ENCODE peak calls at places on chromosome 15, in five cellular contexts. T, Y, B, W and A are unnamed samples.

GRCh38 chr15:64000183-64000710 is 46.0 kb downstream of the DAPK2 start:
- DNase-seq in T (no peak), Y (peak), B (no peak), W (no peak), A (no peak)

GRCh38 chr15:90214553-90215205 is 13.5 kb downstream of the SEMA4B start:
- DNase-seq in T (no peak), Y (no peak), B (no peak), W (no peak), A (peak)

GRCh38 chr15:67836477-67836876 is 3.4 kb downstream of the RNU6-1 start:
- DNase-seq in T (no peak), Y (no peak), B (no peak), W (peak), A (peak)

GRCh38 chr15:38072507-38073277 is 138.3 kb downstream of the TMCO5A start:
- DNase-seq in T (no peak), Y (peak), B (peak), W (peak), A (peak)

GRCh38 chr15:78739996-78740903 is 71.0 kb downstream of the ADAMTS7 start:
- DNase-seq in T (no peak), Y (peak), B (no peak), W (peak), A (no peak)

GRCh38 chr15:91070872-91071271 is 29.2 kb upstream of the SV2B start:
- DNase-seq in T (no peak), Y (no peak), B (no peak), W (no peak), A (no peak)

GRCh38 chr15:92492556-92492955 is 98.9 kb downstream of the ST8SIA2 start:
- DNase-seq in T (no peak), Y (no peak), B (no peak), W (no peak), A (no peak)

GRCh38 chr15:40317580-40317979 is 5.9 kb upstream of the INAFM2 start:
- DNase-seq in T (no peak), Y (no peak), B (no peak), W (no peak), A (no peak)

GRCh38 chr15:40100947-40101905 is 7.5 kb downstream of the BMF start:
- DNase-seq in T (no peak), Y (no peak), B (no peak), W (no peak), A (no peak)

GRCh38 chr15:77168211-77168610 is 97.3 kb upstream of the TSPAN3 start:
- DNase-seq in T (no peak), Y (no peak), B (no peak), W (no peak), A (no peak)

GRCh38 chr15:78396976-78397375 is 41.0 kb upstream of the IREB2 start:
- DNase-seq in T (no peak), Y (peak), B (no peak), W (peak), A (peak)

GRCh38 chr15:48112242-48112641 is 8.5 kb upstream of the SLC24A5 start:
- DNase-seq in T (no peak), Y (peak), B (peak), W (no peak), A (peak)

GRCh38 chr15:100241572-100242479 is 99.9 kb downstream of the ADAMTS17 start:
- DNase-seq in T (no peak), Y (peak), B (no peak), W (peak), A (peak)

GRCh38 chr15:67167131-67167530 is 87.3 kb downstream of the AAGAB start:
- DNase-seq in T (no peak), Y (no peak), B (no peak), W (no peak), A (no peak)

GRCh38 chr15:42891569-42891968 is 29.0 kb downstream of the TTBK2 start:
- DNase-seq in T (no peak), Y (no peak), B (no peak), W (no peak), A (no peak)

GRCh38 chr15:81520480-81520879 is 146.5 kb upstream of the TMC3 start:
- DNase-seq in T (no peak), Y (no peak), B (no peak), W (no peak), A (no peak)

GRCh38 chr15:41941644-41942415 is 30.5 kb downstream of the EHD4 start:
- DNase-seq in T (no peak), Y (no peak), B (no peak), W (no peak), A (no peak)

GRCh38 chr15:28115871-28116270 is 16.8 kb upstream of the OCA2 start:
- DNase-seq in T (no peak), Y (no peak), B (no peak), W (no peak), A (no peak)

GRCh38 chr15:54280726-54281125 is 302.5 kb downstream of the UNC13C start:
- DNase-seq in T (no peak), Y (no peak), B (no peak), W (no peak), A (no peak)
- TF ChIP-seq KDM1A in T (no peak), Y (no peak), B (no peak), W (no peak), A (no peak)

GRCh38 chr15:97545799-97546198 is 414.7 kb upstream of the ARRDC4 start:
- DNase-seq in T (no peak), Y (no peak), B (no peak), W (no peak), A (no peak)
- TF ChIP-seq KDM1A in T (no peak), Y (no peak), B (no peak), W (no peak), A (no peak)

GRCh38 chr15:87408902-87409301 is 847.6 kb downstream of the NTRK3 start:
- DNase-seq in T (no peak), Y (no peak), B (no peak), W (no peak), A (no peak)
- TF ChIP-seq KDM1A in T (no peak), Y (no peak), B (no peak), W (no peak), A (no peak)

DNA sequence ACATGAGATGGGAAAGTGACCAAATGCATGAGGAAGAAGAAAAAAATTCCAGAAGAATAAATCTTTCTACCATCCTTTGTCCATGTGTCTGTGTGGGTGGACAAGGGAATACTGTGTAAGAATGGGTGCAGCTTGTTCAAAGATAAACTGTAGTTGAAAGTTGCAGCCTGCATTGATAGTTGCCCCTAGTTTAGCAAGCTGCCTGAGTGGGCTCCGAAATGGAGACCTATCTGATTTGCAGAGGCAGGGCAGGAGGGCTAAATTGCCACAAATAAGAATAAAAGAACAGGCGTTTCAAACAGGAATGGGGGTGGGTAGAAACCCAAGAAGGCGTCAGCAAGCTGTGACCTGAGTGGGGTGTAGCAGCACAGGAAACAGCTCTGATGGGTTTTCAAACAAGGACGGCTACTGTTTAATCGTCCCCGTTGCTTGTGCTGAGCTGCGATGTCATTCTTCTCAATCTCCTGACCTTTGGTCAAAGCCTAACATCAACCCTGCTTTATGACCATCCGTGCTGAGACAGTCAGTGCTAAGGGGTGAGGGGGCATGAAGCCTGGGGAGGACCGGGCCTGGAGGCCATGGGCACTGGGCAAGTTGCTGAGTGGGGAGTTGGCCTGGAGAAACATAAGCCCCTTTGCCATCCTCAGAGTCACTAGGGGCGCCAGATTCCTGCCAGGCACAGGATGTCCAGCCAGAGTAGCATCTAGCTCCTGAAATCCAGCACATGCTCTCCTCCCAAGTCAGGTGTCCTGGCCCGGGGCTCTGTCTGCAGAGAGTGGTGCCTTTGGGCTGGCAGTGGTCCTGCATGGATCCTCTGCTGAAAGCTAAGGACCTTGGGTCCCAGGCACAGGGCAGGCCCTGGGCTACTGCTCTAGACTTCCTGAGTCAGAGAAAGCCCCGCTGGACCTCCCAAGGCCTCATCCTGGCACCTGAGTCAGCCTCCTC is 19.2 kb upstream of the C15orf39 start:
- DNase-seq in T (no peak), Y (peak), B (no peak), W (no peak), A (no peak)
- TF ChIP-seq KDM1A in T (no peak), Y (no peak), B (no peak), W (no peak), A (no peak)

GRCh38 chr15:72474466-72474911 is 359 bp downstream of the ARIH1 start:
- DNase-seq in T (no peak), Y (no peak), B (no peak), W (peak), A (no peak)

GRCh38 chr15:72473670-72474465 is at the start of gene ARIH1:
- DNase-seq in T (peak), Y (peak), B (peak), W (peak), A (peak)

GRCh38 chr15:72475674-72476073 is 1.5 kb downstream of the ARIH1 start:
- DNase-seq in T (no peak), Y (no peak), B (no peak), W (no peak), A (no peak)

GRCh38 chr15:72472907-72473669 is 1.0 kb upstream of the ARIH1 start:
- DNase-seq in T (peak), Y (no peak), B (no peak), W (no peak), A (no peak)

GRCh38 chr15:72474912-72475601 is 927 bp downstream of the ARIH1 start:
- DNase-seq in T (peak), Y (peak), B (peak), W (peak), A (peak)
- TF ChIP-seq KDM1A in T (no peak), Y (no peak), B (no peak), W (no peak), A (no peak)

DNA sequence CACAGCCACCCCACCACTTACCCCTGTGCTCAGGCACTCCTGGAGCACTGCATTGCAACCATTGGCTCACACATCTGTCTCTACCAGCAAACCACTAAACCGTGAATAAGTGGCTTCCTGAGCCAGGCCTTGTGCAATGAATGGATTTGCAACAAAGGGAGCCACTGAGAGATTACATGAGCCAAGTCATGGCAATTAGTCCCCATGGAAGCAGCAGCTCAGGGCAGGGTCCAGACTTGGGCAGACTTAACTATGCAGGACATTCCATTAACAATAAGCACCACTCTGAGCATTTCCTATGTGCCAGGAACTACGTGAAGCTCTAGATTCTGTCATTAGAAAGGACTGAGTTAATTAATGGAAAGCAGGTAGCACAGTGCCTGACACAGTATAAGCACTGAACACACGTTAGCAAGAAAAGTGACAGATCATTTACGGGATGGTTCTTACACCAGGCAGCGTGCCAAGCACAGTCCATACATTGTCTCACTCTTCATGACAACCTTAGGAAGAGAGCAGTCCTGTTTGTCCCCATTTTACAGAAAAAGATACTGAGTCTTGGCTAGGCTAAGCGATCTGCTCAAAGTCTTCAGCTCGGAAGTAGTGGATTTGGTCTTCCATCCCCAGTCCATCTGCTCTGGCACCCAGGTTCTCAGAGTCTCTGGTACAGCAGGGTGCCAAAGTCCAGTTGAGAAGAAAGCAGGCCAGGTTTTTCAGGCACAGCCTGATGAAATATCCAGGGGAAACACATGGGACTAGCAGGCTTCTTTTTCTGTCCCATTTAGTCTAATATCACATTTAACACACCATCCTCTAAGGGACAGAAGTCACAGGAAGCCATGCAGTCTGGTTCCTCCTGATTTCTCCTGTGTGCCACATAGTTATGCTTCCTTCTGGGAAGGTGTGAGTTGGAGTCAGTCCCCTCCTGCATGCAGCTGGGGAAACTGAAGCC is 44.1 kb downstream of the LIPC start:
- DNase-seq in T (no peak), Y (peak), B (no peak), W (no peak), A (no peak)
- TF ChIP-seq KDM1A in T (no peak), Y (peak), B (no peak), W (no peak), A (no peak)

GRCh38 chr15:52682776-52683175 is 3.6 kb upstream of the ATOSA start:
- DNase-seq in T (peak), Y (no peak), B (no peak), W (no peak), A (no peak)
- TF ChIP-seq KDM1A in T (no peak), Y (no peak), B (no peak), W (no peak), A (no peak)

DNA sequence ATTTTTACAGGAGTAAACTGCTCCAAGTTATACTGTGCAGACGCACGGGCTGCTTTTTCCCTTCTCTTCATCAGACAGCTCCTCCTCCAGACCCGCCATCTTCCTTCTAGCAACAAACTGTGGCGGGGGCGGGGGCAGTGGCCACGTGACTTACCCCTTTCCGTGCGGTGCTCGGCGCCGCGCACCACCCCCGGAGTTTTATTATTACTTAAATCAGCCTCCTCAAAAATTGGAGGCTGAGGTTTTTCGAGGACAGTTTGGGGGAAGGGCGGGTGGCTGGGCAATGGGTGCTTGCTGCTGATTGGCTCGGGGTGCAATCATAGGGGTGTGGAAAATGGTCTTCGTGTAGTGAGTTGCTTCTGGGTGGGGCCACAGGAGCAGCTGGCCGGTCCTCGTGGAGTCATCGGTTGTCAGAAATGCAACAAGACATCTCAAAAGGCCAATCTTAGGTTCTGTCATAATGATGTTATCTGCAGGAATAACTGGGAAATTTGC is 77.1 kb upstream of the MFGE8 start:
- DNase-seq in T (no peak), Y (no peak), B (no peak), W (peak), A (no peak)
- TF ChIP-seq KDM1A in T (no peak), Y (no peak), B (no peak), W (no peak), A (no peak)

DNA sequence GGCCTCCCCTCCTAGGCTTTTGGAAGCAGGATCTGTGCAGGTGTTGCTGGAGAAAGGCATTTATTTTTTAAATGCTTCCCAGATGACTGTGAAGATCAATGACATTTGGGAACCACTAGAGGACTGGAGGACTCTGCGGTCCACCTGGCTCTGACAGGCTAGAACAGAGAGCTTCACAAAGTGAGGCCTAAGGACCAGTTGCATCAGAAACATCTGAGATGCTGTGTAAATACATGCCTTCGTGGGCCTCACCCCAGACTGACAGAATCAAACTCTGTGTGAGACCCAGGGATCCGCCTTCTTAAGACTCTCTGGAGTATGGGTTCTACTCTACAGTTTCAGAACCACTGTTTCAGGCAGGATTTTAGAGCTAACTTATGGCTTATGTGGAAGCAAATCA is 105.0 kb upstream of the ICE2 start:
- DNase-seq in T (no peak), Y (peak), B (no peak), W (no peak), A (peak)
- TF ChIP-seq KDM1A in T (no peak), Y (no peak), B (no peak), W (no peak), A (no peak)